ENCODE peak calls at places on chromosome 14, in six cellular contexts. One of them, this sample, is unnamed.

GRCh38 chr14:95038521-95039250 is 118.6 kb downstream of the DICER1 start:
- DNase-seq in cardiac muscle cell: no peak
- DNase-seq in cardiac fibroblast: no peak
- DNase-seq in fibroblast of pulmonary artery: no peak
- DNase-seq in astrocyte of the cerebellum: no peak
- DNase-seq in left ventricle myocardium inferior: no peak
- DNase-seq in this sample: no peak

GRCh38 chr14:77323571-77323970 is 2.7 kb downstream of the GSTZ1 start:
- DNase-seq in left ventricle myocardium inferior: no peak
- DNase-seq in astrocyte of the cerebellum: no peak
- DNase-seq in fibroblast of pulmonary artery: no peak
- DNase-seq in cardiac muscle cell: no peak
- DNase-seq in cardiac fibroblast: no peak
- DNase-seq in this sample: no peak

GRCh38 chr14:61876362-61877049 is 114.3 kb downstream of the SNAPC1 start:
- DNase-seq in fibroblast of pulmonary artery: no peak
- DNase-seq in cardiac fibroblast: no peak
- DNase-seq in left ventricle myocardium inferior: no peak
- DNase-seq in cardiac muscle cell: no peak
- DNase-seq in astrocyte of the cerebellum: no peak
- DNase-seq in this sample: no peak

GRCh38 chr14:67636361-67636919 is 16.7 kb downstream of the ARG2 start:
- DNase-seq in fibroblast of pulmonary artery: no peak
- DNase-seq in cardiac fibroblast: peak; percentile 42
- DNase-seq in cardiac muscle cell: peak; percentile 35
- DNase-seq in astrocyte of the cerebellum: no peak
- DNase-seq in left ventricle myocardium inferior: no peak
- DNase-seq in this sample: peak; percentile 25

GRCh38 chr14:67738740-67739504 is 37.2 kb downstream of the RDH12 start:
- DNase-seq in fibroblast of pulmonary artery: peak; percentile 98
- DNase-seq in astrocyte of the cerebellum: peak; percentile 73
- DNase-seq in left ventricle myocardium inferior: peak; percentile 55
- DNase-seq in cardiac fibroblast: peak; percentile 97
- DNase-seq in cardiac muscle cell: peak; percentile 98
- DNase-seq in this sample: peak; percentile 99

GRCh38 chr14:78997811-78998210 is 827.6 kb downstream of the NRXN3 start:
- DNase-seq in cardiac fibroblast: peak; percentile 67
- DNase-seq in astrocyte of the cerebellum: peak; percentile 68
- DNase-seq in cardiac muscle cell: peak; percentile 71
- DNase-seq in left ventricle myocardium inferior: no peak
- DNase-seq in fibroblast of pulmonary artery: peak; percentile 76
- DNase-seq in this sample: peak; percentile 80

GRCh38 chr14:74324945-74325361 is 22.2 kb upstream of the ABCD4 start:
- DNase-seq in astrocyte of the cerebellum: peak; percentile 40
- DNase-seq in fibroblast of pulmonary artery: peak; percentile 58
- DNase-seq in cardiac fibroblast: peak; percentile 57
- DNase-seq in left ventricle myocardium inferior: no peak
- DNase-seq in cardiac muscle cell: peak; percentile 59
- DNase-seq in this sample: peak; percentile 57

GRCh38 chr14:101965145-101965531 is 765 bp downstream of the DYNC1H1 start:
- DNase-seq in fibroblast of pulmonary artery: peak; percentile 61
- DNase-seq in astrocyte of the cerebellum: peak; percentile 23
- DNase-seq in cardiac fibroblast: peak; percentile 70
- DNase-seq in left ventricle myocardium inferior: peak; percentile 64
- DNase-seq in cardiac muscle cell: peak; percentile 60
- DNase-seq in this sample: peak; percentile 53

GRCh38 chr14:102510616-102511520 is 1.3 kb upstream of the ANKRD9 start:
- DNase-seq in cardiac fibroblast: no peak
- DNase-seq in astrocyte of the cerebellum: no peak
- DNase-seq in fibroblast of pulmonary artery: no peak
- DNase-seq in cardiac muscle cell: peak; percentile 29
- DNase-seq in left ventricle myocardium inferior: peak; percentile 55
- DNase-seq in this sample: no peak

DNA sequence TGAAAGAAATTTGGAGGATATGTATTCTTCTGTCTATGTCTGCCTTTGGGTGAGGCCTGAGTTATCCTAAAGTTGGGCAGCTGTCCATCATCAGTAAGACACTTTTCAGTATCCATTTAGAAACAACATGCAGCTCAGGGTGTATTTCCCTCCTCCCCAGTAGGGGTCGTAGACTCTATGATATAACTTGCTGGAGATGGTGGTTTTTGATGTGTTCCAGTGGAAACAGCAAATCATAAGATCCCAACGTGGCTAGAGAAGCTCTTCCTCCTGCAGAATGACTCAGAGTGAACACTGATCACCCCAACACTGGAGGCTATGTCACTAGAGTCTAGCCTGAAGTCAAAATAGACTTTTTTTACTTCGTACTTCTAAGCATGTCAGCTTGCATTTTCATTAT is 331.6 kb upstream of the STXBP6 start:
- DNase-seq in left ventricle myocardium inferior: no peak
- DNase-seq in astrocyte of the cerebellum: no peak
- DNase-seq in cardiac fibroblast: no peak
- DNase-seq in fibroblast of pulmonary artery: peak; percentile 3
- DNase-seq in cardiac muscle cell: no peak
- DNase-seq in this sample: no peak
- TF ChIP-seq CTCF in left ventricle myocardium inferior: peak; percentile 18
- TF ChIP-seq CTCF in astrocyte of the cerebellum: no peak
- TF ChIP-seq CTCF in cardiac fibroblast: no peak
- TF ChIP-seq CTCF in fibroblast of pulmonary artery: peak; percentile 25
- TF ChIP-seq CTCF in cardiac muscle cell: no peak
- TF ChIP-seq CTCF in this sample: no peak

GRCh38 chr14:68816183-68816942 is 23.5 kb upstream of the ZFP36L1 start:
- DNase-seq in cardiac fibroblast: peak; percentile 95
- DNase-seq in left ventricle myocardium inferior: peak; percentile 90
- DNase-seq in cardiac muscle cell: peak; percentile 96
- DNase-seq in astrocyte of the cerebellum: peak; percentile 80
- DNase-seq in fibroblast of pulmonary artery: peak; percentile 93
- DNase-seq in this sample: peak; percentile 91

GRCh38 chr14:68816943-68817430 is 24.1 kb upstream of the ZFP36L1 start:
- DNase-seq in cardiac fibroblast: no peak
- DNase-seq in fibroblast of pulmonary artery: no peak
- DNase-seq in astrocyte of the cerebellum: no peak
- DNase-seq in left ventricle myocardium inferior: no peak
- DNase-seq in cardiac muscle cell: no peak
- DNase-seq in this sample: no peak

GRCh38 chr14:68813318-68813838 is 20.5 kb upstream of the ZFP36L1 start:
- DNase-seq in left ventricle myocardium inferior: no peak
- DNase-seq in fibroblast of pulmonary artery: no peak
- DNase-seq in cardiac fibroblast: no peak
- DNase-seq in cardiac muscle cell: no peak
- DNase-seq in astrocyte of the cerebellum: no peak
- DNase-seq in this sample: no peak

GRCh38 chr14:68815288-68816182 is 22.7 kb upstream of the ZFP36L1 start:
- DNase-seq in fibroblast of pulmonary artery: no peak
- DNase-seq in cardiac muscle cell: no peak
- DNase-seq in left ventricle myocardium inferior: no peak
- DNase-seq in cardiac fibroblast: no peak
- DNase-seq in astrocyte of the cerebellum: no peak
- DNase-seq in this sample: peak; percentile 16

GRCh38 chr14:68814376-68815287 is 21.8 kb upstream of the ZFP36L1 start:
- DNase-seq in left ventricle myocardium inferior: no peak
- DNase-seq in cardiac muscle cell: peak; percentile 66
- DNase-seq in astrocyte of the cerebellum: no peak
- DNase-seq in fibroblast of pulmonary artery: peak; percentile 53
- DNase-seq in cardiac fibroblast: peak; percentile 66
- DNase-seq in this sample: peak; percentile 67
- H3K4me3 ChIP-seq in left ventricle myocardium inferior: peak overlapping the region; percentile 69
- H3K4me3 ChIP-seq in cardiac muscle cell: peak overlapping the region; percentile 3
- H3K4me3 ChIP-seq in astrocyte of the cerebellum: no peak overlapping the region
- H3K4me3 ChIP-seq in fibroblast of pulmonary artery: peak overlapping the region; percentile 20
- H3K4me3 ChIP-seq in cardiac fibroblast: peak overlapping the region; percentile 13
- H3K4me3 ChIP-seq in this sample: peak overlapping the region; percentile 40

DNA sequence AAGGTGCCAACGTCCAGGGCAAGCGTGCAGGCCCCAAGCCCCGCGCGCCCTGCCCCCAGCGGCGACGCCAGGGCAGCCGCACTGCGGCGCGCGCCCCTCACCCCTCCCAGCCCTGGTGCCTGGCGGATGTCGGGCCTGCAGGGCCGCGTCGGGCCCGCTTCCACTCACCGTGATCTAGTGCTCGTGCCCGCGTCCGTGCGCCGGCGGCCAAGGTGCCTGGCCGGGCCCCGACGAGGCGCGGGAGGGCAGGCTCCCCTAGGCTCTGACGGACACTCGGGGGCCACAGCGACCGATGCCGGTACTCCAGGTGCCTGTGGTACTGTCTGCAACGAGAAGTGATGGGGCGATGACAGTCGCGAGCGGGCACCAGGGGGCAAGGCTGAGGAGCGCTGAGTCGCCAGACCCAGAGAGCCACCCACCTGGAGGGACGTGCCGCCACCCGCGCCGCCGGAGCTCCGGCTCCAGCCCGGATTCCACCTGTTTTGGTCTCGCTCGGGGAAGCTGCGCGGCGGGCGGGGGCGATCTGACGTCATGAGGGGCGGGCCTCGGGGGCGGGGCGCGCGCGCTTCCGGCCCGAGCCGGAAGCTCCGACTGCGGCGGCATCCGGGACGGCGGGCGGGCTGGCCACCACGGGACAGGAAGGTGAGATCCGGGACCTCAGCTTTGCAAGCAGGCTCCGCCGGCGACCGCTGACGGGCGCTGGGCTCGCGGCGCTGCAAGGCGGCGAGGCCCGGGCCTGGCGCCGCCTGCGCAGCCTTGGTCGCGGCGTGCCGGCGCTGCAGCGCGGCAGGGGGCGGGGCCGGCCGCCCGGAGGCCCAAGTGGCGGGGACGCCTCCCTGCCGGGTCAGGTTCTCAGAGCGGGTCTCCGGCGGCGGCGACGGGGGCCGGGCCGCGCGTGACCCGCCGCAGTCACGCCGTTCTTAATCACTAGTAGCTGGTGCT is at the start of the genes LYSET and MOAP1:
- DNase-seq in cardiac fibroblast: peak; percentile 86
- DNase-seq in astrocyte of the cerebellum: no peak
- DNase-seq in left ventricle myocardium inferior: peak; percentile 87
- DNase-seq in cardiac muscle cell: peak; percentile 88
- DNase-seq in fibroblast of pulmonary artery: peak; percentile 82
- DNase-seq in this sample: peak; percentile 68
- TF ChIP-seq CTCF in cardiac fibroblast: no peak
- TF ChIP-seq CTCF in astrocyte of the cerebellum: peak; percentile 8
- TF ChIP-seq CTCF in left ventricle myocardium inferior: peak; percentile 45
- TF ChIP-seq CTCF in cardiac muscle cell: peak; percentile 9
- TF ChIP-seq CTCF in fibroblast of pulmonary artery: no peak
- TF ChIP-seq CTCF in this sample: no peak

DNA sequence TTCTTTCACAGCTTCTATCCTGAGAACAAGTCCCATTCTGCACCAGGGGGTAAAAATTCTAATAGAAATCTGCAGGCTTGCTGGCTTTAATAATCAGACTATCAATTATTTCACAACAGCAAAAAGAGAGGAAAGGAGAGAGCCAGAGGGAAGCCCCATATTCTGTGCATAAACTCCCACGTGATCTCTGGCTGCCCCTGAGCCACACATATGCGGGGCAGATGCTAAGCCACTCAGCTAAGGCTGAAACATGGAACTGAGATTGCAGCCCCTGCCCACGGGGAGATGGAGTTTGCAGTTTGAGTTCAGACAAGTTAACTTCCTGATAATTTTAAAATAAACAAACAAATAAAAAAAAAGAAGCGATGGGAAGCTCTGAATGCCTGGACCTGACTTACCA is 254.3 kb upstream of the CCDC196 start:
- DNase-seq in cardiac fibroblast: no peak
- DNase-seq in cardiac muscle cell: no peak
- DNase-seq in left ventricle myocardium inferior: no peak
- DNase-seq in fibroblast of pulmonary artery: no peak
- DNase-seq in astrocyte of the cerebellum: no peak
- DNase-seq in this sample: no peak
- H3K4me3 ChIP-seq in cardiac fibroblast: no peak overlapping the region
- H3K4me3 ChIP-seq in cardiac muscle cell: no peak overlapping the region
- H3K4me3 ChIP-seq in left ventricle myocardium inferior: no peak overlapping the region
- H3K4me3 ChIP-seq in fibroblast of pulmonary artery: no peak overlapping the region
- H3K4me3 ChIP-seq in astrocyte of the cerebellum: no peak overlapping the region
- H3K4me3 ChIP-seq in this sample: no peak overlapping the region

DNA sequence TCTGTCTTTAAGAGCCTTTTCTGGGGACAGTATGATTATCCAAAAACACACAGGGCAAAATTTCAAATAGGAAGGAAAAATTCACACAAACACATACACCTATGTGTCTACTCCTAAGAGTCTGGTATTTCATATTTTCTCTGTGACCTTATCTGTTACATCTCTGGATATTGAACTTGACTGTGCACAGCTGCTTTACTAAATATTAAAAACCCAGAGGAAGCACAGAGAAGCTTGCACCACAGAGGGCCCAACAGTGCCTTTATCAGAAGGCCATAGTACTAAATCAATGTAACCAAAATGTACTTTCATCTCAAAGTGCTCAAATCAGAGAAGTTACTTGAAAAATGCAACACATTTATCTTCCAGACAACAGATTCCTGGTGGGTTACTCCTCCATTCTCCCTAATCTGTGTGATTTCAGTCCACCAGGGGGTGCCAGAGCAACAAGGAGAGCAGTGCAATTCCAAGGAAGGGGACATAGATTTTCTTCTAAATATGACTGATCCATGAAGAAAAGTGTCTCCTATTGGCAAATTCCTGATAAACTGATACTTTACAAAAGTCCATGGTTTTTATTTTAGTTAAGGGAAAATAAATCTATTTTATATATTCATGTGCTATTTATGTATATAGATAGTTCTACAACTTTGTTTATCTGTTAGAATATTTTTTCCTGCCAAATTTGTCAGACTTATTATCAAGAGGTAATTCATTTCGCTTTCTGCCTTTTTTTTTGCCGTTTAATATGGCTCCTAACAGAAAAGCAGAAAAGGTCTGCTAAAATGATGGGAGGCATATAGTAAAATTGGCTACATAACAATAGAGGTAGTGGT is 617.6 kb downstream of the LRFN5 start:
- DNase-seq in cardiac fibroblast: peak; percentile 79
- DNase-seq in fibroblast of pulmonary artery: peak; percentile 79
- DNase-seq in astrocyte of the cerebellum: peak; percentile 53
- DNase-seq in left ventricle myocardium inferior: peak; percentile 14
- DNase-seq in cardiac muscle cell: peak; percentile 78
- DNase-seq in this sample: peak; percentile 83
- TF ChIP-seq CTCF in cardiac fibroblast: peak; percentile 84
- TF ChIP-seq CTCF in fibroblast of pulmonary artery: peak; percentile 88
- TF ChIP-seq CTCF in astrocyte of the cerebellum: peak; percentile 87
- TF ChIP-seq CTCF in left ventricle myocardium inferior: peak; percentile 82
- TF ChIP-seq CTCF in cardiac muscle cell: peak; percentile 87
- TF ChIP-seq CTCF in this sample: peak; percentile 87

This sample was measured in fibroblast of the aortic adventitia.